ENCODE peak calls at places on chromosomes 2 and 18, in seven cellular contexts. A is esophagus squamous epithelium, N is HCT116, Q is tibial nerve, O is heart right ventricle, B is fibroblast of lung, P is lung. G is an unnamed sample.

GRCh38 chr2:26001743-26002341 is 19.5 kb upstream of the KIF3C start:
- DNase-seq in A (no peak), N (no peak), Q (peak; percentile 28), O (peak; percentile 57), B (peak; percentile 62), P (peak; percentile 85), G (peak; percentile 94)

GRCh38 chr18:58143391-58143790 is 99.4 kb downstream of the NEDD4L start:
- DNase-seq in A (no peak), N (no peak), Q (no peak), O (no peak), B (peak; percentile 88), P (no peak), G (no peak)

GRCh38 chr2:188512456-188512855 is 220.8 kb downstream of the GULP1 start:
- DNase-seq in A (no peak), N (no peak), Q (no peak), O (no peak), B (peak; percentile 83), P (no peak), G (no peak)

GRCh38 chr18:23883277-23883790 is 131.2 kb upstream of the TTC39C start:
- DNase-seq in A (no peak), N (no peak), Q (peak; percentile 41), O (no peak), B (no peak), P (no peak), G (no peak)

GRCh38 chr2:45765007-45765767 is 113.7 kb downstream of the PRKCE start:
- DNase-seq in A (no peak), N (no peak), Q (no peak), O (no peak), B (no peak), P (no peak), G (no peak)

GRCh38 chr18:62745089-62745751 is 29.9 kb downstream of the PHLPP1 start:
- DNase-seq in A (no peak), N (no peak), Q (no peak), O (no peak), B (no peak), P (no peak), G (no peak)

GRCh38 chr2:96117701-96118588 is 1.6 kb upstream of the ADRA2B start:
- DNase-seq in A (no peak), N (no peak), Q (no peak), O (no peak), B (no peak), P (no peak), G (no peak)

GRCh38 chr18:45316127-45316526 is 299.1 kb upstream of the SLC14A2 start:
- DNase-seq in A (no peak), N (no peak), Q (no peak), O (no peak), B (no peak), P (no peak), G (no peak)

GRCh38 chr2:705971-706511 is 28.8 kb upstream of the TMEM18 start:
- DNase-seq in A (no peak), N (no peak), Q (no peak), O (no peak), B (no peak), P (no peak), G (no peak)

GRCh38 chr2:171541202-171541884 is 19.1 kb downstream of the CYBRD1 start:
- DNase-seq in A (no peak), N (no peak), Q (no peak), O (no peak), B (no peak), P (no peak), G (no peak)
- TF ChIP-seq CTCF in A (no peak), N (peak; percentile 80), Q (no peak), O (no peak), B (peak; percentile 42), P (no peak), G (no peak)

GRCh38 chr18:3771121-3771971 is 321.4 kb downstream of the TGIF1 start:
- DNase-seq in A (peak; percentile 16), N (peak; percentile 41), Q (peak; percentile 78), O (peak; percentile 86), B (peak; percentile 96), P (peak; percentile 88), G (peak; percentile 87)
- H3K4me3 ChIP-seq in A (peak overlapping the region; percentile 59), N (peak overlapping the region; percentile 36), Q (peak overlapping the region; percentile 38), O (peak overlapping the region; percentile 29), B (peak overlapping the region; percentile 51), P (peak overlapping the region; percentile 3), G (no peak overlapping the region)

GRCh38 chr2:64328415-64328722 is 125.6 kb upstream of the LGALSL start:
- DNase-seq in A (no peak), N (no peak), Q (no peak), O (no peak), B (no peak), P (no peak), G (no peak)
- H3K27ac ChIP-seq in A (peak overlapping the region; percentile 50), N (no peak overlapping the region), Q (peak overlapping the region; percentile 30), O (peak overlapping the region; percentile 72), B (no peak overlapping the region), P (peak overlapping the region; percentile 3), G (no peak overlapping the region)

GRCh38 chr2:160752475-160753330 is 259.1 kb upstream of the RBMS1 start:
- DNase-seq in A (no peak), N (no peak), Q (no peak), O (no peak), B (peak; percentile 61), P (no peak), G (no peak)
- TF ChIP-seq CTCF in A (no peak), N (no peak), Q (no peak), O (no peak), B (no peak), P (no peak), G (no peak)

GRCh38 chr2:55130849-55131248 is 80.6 kb upstream of the RTN4 start:
- DNase-seq in A (no peak), N (no peak), Q (no peak), O (no peak), B (no peak), P (no peak), G (no peak)

GRCh38 chr2:55137024-55137958 is 87.0 kb upstream of the RTN4 start:
- DNase-seq in A (no peak), N (no peak), Q (no peak), O (no peak), B (no peak), P (peak; percentile 38), G (peak; percentile 32)

GRCh38 chr2:55136138-55136541 is 85.9 kb upstream of the RTN4 start:
- DNase-seq in A (no peak), N (no peak), Q (no peak), O (no peak), B (no peak), P (peak; percentile 38), G (peak; percentile 34)

GRCh38 chr2:55133467-55134315 is 83.4 kb upstream of the RTN4 start:
- DNase-seq in A (no peak), N (no peak), Q (no peak), O (no peak), B (peak; percentile 96), P (peak; percentile 63), G (no peak)

GRCh38 chr2:55134316-55134706 is 84.1 kb upstream of the RTN4 start:
- DNase-seq in A (no peak), N (no peak), Q (no peak), O (no peak), B (no peak), P (no peak), G (no peak)
- H3K4me3 ChIP-seq in A (peak overlapping the region; percentile 50), N (no peak overlapping the region), Q (no peak overlapping the region), O (no peak overlapping the region), B (no peak overlapping the region), P (no peak overlapping the region), G (no peak overlapping the region)

GRCh38 chr2:177332992-177333388 is 59.6 kb upstream of the AGPS start:
- DNase-seq in A (no peak), N (no peak), Q (no peak), O (no peak), B (no peak), P (no peak), G (no peak)

GRCh38 chr2:177331446-177331997 is 61.1 kb upstream of the AGPS start:
- DNase-seq in A (no peak), N (no peak), Q (no peak), O (no peak), B (no peak), P (no peak), G (no peak)

GRCh38 chr2:177329035-177329434 is 63.5 kb upstream of the AGPS start:
- DNase-seq in A (no peak), N (no peak), Q (no peak), O (no peak), B (no peak), P (no peak), G (no peak)

GRCh38 chr2:177334940-177335543 is 57.5 kb upstream of the AGPS start:
- DNase-seq in A (no peak), N (peak; percentile 33), Q (no peak), O (no peak), B (peak; percentile 61), P (no peak), G (peak; percentile 20)

GRCh38 chr2:177332041-177332991 is 60.3 kb upstream of the AGPS start:
- DNase-seq in A (no peak), N (peak; percentile 39), Q (no peak), O (peak; percentile 19), B (peak; percentile 89), P (peak; percentile 41), G (peak; percentile 51)
- H3K27ac ChIP-seq in A (peak overlapping the region; percentile 30), N (no peak overlapping the region), Q (peak overlapping the region; percentile 74), O (no peak overlapping the region), B (peak overlapping the region; percentile 7), P (no peak overlapping the region), G (no peak overlapping the region)

GRCh38 chr2:237072067-237072931 is 13.4 kb upstream of the COPS8 start:
- DNase-seq in A (no peak), N (peak; percentile 19), Q (peak; percentile 80), O (peak; percentile 66), B (peak; percentile 71), P (peak; percentile 78), G (peak; percentile 72)

GRCh38 chr2:237065062-237065360 is 20.7 kb upstream of the COPS8 start:
- DNase-seq in A (no peak), N (no peak), Q (no peak), O (no peak), B (no peak), P (no peak), G (no peak)

GRCh38 chr2:237064203-237065061 is 21.3 kb upstream of the COPS8 start:
- DNase-seq in A (no peak), N (no peak), Q (no peak), O (no peak), B (no peak), P (no peak), G (no peak)

GRCh38 chr2:237073552-237073951 is 12.1 kb upstream of the COPS8 start:
- DNase-seq in A (no peak), N (no peak), Q (no peak), O (no peak), B (peak; percentile 83), P (no peak), G (no peak)

GRCh38 chr2:237067985-237068576 is 17.6 kb upstream of the COPS8 start:
- DNase-seq in A (no peak), N (no peak), Q (no peak), O (no peak), B (peak; percentile 41), P (no peak), G (no peak)
- TF ChIP-seq CTCF in A (no peak), N (no peak), Q (no peak), O (no peak), B (peak; percentile 42), P (no peak), G (no peak)